ENCODE peak calls at places on chromosomes 12 and 14, in six cellular contexts. One of them, this sample, is unnamed.

GRCh38 chr12:123771261-123771660 is 9.2 kb downstream of the DNAH10 start:
- DNase-seq in activated CD8-positive, alpha-beta memory T cell treated with anti-CD3 and anti-CD28 coated beads, Interleukin-2, amount 50 U/mL, for 4 hours: no peak
- DNase-seq in T-cell: no peak
- DNase-seq in activated naive CD8-positive, alpha-beta T cell treated with anti-CD3 and anti-CD28 coated beads for 36 hours: no peak
- DNase-seq in tibial nerve: no peak
- DNase-seq in PC-3: no peak
- DNase-seq in this sample: no peak

GRCh38 chr14:34437729-34438080 is 24.3 kb downstream of the SPTSSA start:
- DNase-seq in activated CD8-positive, alpha-beta memory T cell treated with anti-CD3 and anti-CD28 coated beads, Interleukin-2, amount 50 U/mL, for 4 hours: no peak
- DNase-seq in T-cell: no peak
- DNase-seq in activated naive CD8-positive, alpha-beta T cell treated with anti-CD3 and anti-CD28 coated beads for 36 hours: no peak
- DNase-seq in tibial nerve: no peak
- DNase-seq in PC-3: no peak
- DNase-seq in this sample: no peak

GRCh38 chr12:77895699-77896098 is 65.0 kb downstream of the NAV3 start:
- DNase-seq in activated CD8-positive, alpha-beta memory T cell treated with anti-CD3 and anti-CD28 coated beads, Interleukin-2, amount 50 U/mL, for 4 hours: no peak
- DNase-seq in T-cell: no peak
- DNase-seq in activated naive CD8-positive, alpha-beta T cell treated with anti-CD3 and anti-CD28 coated beads for 36 hours: no peak
- DNase-seq in tibial nerve: no peak
- DNase-seq in PC-3: no peak
- DNase-seq in this sample: no peak

GRCh38 chr14:60655898-60656754 is 6.8 kb upstream of the SIX1 start:
- DNase-seq in activated CD8-positive, alpha-beta memory T cell treated with anti-CD3 and anti-CD28 coated beads, Interleukin-2, amount 50 U/mL, for 4 hours: no peak
- DNase-seq in T-cell: no peak
- DNase-seq in activated naive CD8-positive, alpha-beta T cell treated with anti-CD3 and anti-CD28 coated beads for 36 hours: no peak
- DNase-seq in tibial nerve: no peak
- DNase-seq in PC-3: no peak
- DNase-seq in this sample: no peak

GRCh38 chr14:29805415-29806123 is 122.1 kb downstream of the PRKD1 start:
- DNase-seq in activated CD8-positive, alpha-beta memory T cell treated with anti-CD3 and anti-CD28 coated beads, Interleukin-2, amount 50 U/mL, for 4 hours: no peak
- DNase-seq in T-cell: no peak
- DNase-seq in activated naive CD8-positive, alpha-beta T cell treated with anti-CD3 and anti-CD28 coated beads for 36 hours: no peak
- DNase-seq in tibial nerve: peak; percentile 44
- DNase-seq in PC-3: peak; percentile 52
- DNase-seq in this sample: no peak

GRCh38 chr14:75249251-75249957 is 29.2 kb upstream of the FOS start:
- DNase-seq in activated CD8-positive, alpha-beta memory T cell treated with anti-CD3 and anti-CD28 coated beads, Interleukin-2, amount 50 U/mL, for 4 hours: peak; percentile 74
- DNase-seq in T-cell: peak; percentile 87
- DNase-seq in activated naive CD8-positive, alpha-beta T cell treated with anti-CD3 and anti-CD28 coated beads for 36 hours: peak; percentile 85
- DNase-seq in tibial nerve: no peak
- DNase-seq in PC-3: peak; percentile 12
- DNase-seq in this sample: peak; percentile 82

GRCh38 chr12:12079291-12079690 is 8.6 kb downstream of the BCL2L14 start:
- DNase-seq in activated CD8-positive, alpha-beta memory T cell treated with anti-CD3 and anti-CD28 coated beads, Interleukin-2, amount 50 U/mL, for 4 hours: no peak
- DNase-seq in T-cell: no peak
- DNase-seq in activated naive CD8-positive, alpha-beta T cell treated with anti-CD3 and anti-CD28 coated beads for 36 hours: no peak
- DNase-seq in tibial nerve: no peak
- DNase-seq in PC-3: no peak
- DNase-seq in this sample: no peak

GRCh38 chr14:33586806-33587205 is 364.1 kb downstream of the EGLN3 start:
- DNase-seq in activated CD8-positive, alpha-beta memory T cell treated with anti-CD3 and anti-CD28 coated beads, Interleukin-2, amount 50 U/mL, for 4 hours: no peak
- DNase-seq in T-cell: no peak
- DNase-seq in activated naive CD8-positive, alpha-beta T cell treated with anti-CD3 and anti-CD28 coated beads for 36 hours: no peak
- DNase-seq in tibial nerve: no peak
- DNase-seq in PC-3: no peak
- DNase-seq in this sample: no peak

GRCh38 chr12:1498199-1498740 is 96.1 kb downstream of the FBXL14 start:
- DNase-seq in activated CD8-positive, alpha-beta memory T cell treated with anti-CD3 and anti-CD28 coated beads, Interleukin-2, amount 50 U/mL, for 4 hours: no peak
- DNase-seq in T-cell: no peak
- DNase-seq in activated naive CD8-positive, alpha-beta T cell treated with anti-CD3 and anti-CD28 coated beads for 36 hours: no peak
- DNase-seq in tibial nerve: no peak
- DNase-seq in PC-3: no peak
- DNase-seq in this sample: no peak

GRCh38 chr12:101173197-101173749 is 36.8 kb downstream of the SLC5A8 start:
- DNase-seq in activated CD8-positive, alpha-beta memory T cell treated with anti-CD3 and anti-CD28 coated beads, Interleukin-2, amount 50 U/mL, for 4 hours: no peak
- DNase-seq in T-cell: no peak
- DNase-seq in activated naive CD8-positive, alpha-beta T cell treated with anti-CD3 and anti-CD28 coated beads for 36 hours: no peak
- DNase-seq in tibial nerve: no peak
- DNase-seq in PC-3: no peak
- DNase-seq in this sample: no peak

GRCh38 chr12:69161835-69162234 is 77.5 kb upstream of the CPSF6 start:
- DNase-seq in activated CD8-positive, alpha-beta memory T cell treated with anti-CD3 and anti-CD28 coated beads, Interleukin-2, amount 50 U/mL, for 4 hours: no peak
- DNase-seq in T-cell: no peak
- DNase-seq in activated naive CD8-positive, alpha-beta T cell treated with anti-CD3 and anti-CD28 coated beads for 36 hours: peak; percentile 55
- DNase-seq in tibial nerve: no peak
- DNase-seq in PC-3: no peak
- DNase-seq in this sample: peak; percentile 62

GRCh38 chr12:29796823-29797263 is 13.1 kb upstream of the TMTC1 start:
- DNase-seq in activated CD8-positive, alpha-beta memory T cell treated with anti-CD3 and anti-CD28 coated beads, Interleukin-2, amount 50 U/mL, for 4 hours: no peak
- DNase-seq in T-cell: no peak
- DNase-seq in activated naive CD8-positive, alpha-beta T cell treated with anti-CD3 and anti-CD28 coated beads for 36 hours: no peak
- DNase-seq in tibial nerve: no peak
- DNase-seq in PC-3: peak; percentile 98
- DNase-seq in this sample: no peak

GRCh38 chr14:60649815-60650381 is 621 bp upstream of the SIX1 start:
- DNase-seq in activated CD8-positive, alpha-beta memory T cell treated with anti-CD3 and anti-CD28 coated beads, Interleukin-2, amount 50 U/mL, for 4 hours: no peak
- DNase-seq in T-cell: no peak
- DNase-seq in activated naive CD8-positive, alpha-beta T cell treated with anti-CD3 and anti-CD28 coated beads for 36 hours: no peak
- DNase-seq in tibial nerve: no peak
- DNase-seq in PC-3: peak; percentile 62
- DNase-seq in this sample: no peak

GRCh38 chr14:73058923-73059311 is 583 bp downstream of the RBM25 start:
- DNase-seq in activated CD8-positive, alpha-beta memory T cell treated with anti-CD3 and anti-CD28 coated beads, Interleukin-2, amount 50 U/mL, for 4 hours: no peak
- DNase-seq in T-cell: no peak
- DNase-seq in activated naive CD8-positive, alpha-beta T cell treated with anti-CD3 and anti-CD28 coated beads for 36 hours: no peak
- DNase-seq in tibial nerve: no peak
- DNase-seq in PC-3: peak; percentile 45
- DNase-seq in this sample: peak; percentile 65

GRCh38 chr12:98456583-98457573 is 58.5 kb upstream of the TMPO start:
- DNase-seq in activated CD8-positive, alpha-beta memory T cell treated with anti-CD3 and anti-CD28 coated beads, Interleukin-2, amount 50 U/mL, for 4 hours: peak; percentile 21
- DNase-seq in T-cell: peak; percentile 8
- DNase-seq in activated naive CD8-positive, alpha-beta T cell treated with anti-CD3 and anti-CD28 coated beads for 36 hours: peak; percentile 53
- DNase-seq in tibial nerve: no peak
- DNase-seq in PC-3: no peak
- DNase-seq in this sample: peak; percentile 41

GRCh38 chr14:106372870-106373657 is 846.7 kb downstream of the TMEM121 start:
- DNase-seq in activated CD8-positive, alpha-beta memory T cell treated with anti-CD3 and anti-CD28 coated beads, Interleukin-2, amount 50 U/mL, for 4 hours: peak; percentile 80
- DNase-seq in T-cell: peak; percentile 80
- DNase-seq in activated naive CD8-positive, alpha-beta T cell treated with anti-CD3 and anti-CD28 coated beads for 36 hours: peak; percentile 85
- DNase-seq in tibial nerve: no peak
- DNase-seq in PC-3: peak; percentile 8
- DNase-seq in this sample: peak; percentile 84

GRCh38 chr14:55721353-55721752 is 141.3 kb downstream of the KTN1 start:
- DNase-seq in activated CD8-positive, alpha-beta memory T cell treated with anti-CD3 and anti-CD28 coated beads, Interleukin-2, amount 50 U/mL, for 4 hours: no peak
- DNase-seq in T-cell: no peak
- DNase-seq in activated naive CD8-positive, alpha-beta T cell treated with anti-CD3 and anti-CD28 coated beads for 36 hours: no peak
- DNase-seq in tibial nerve: no peak
- DNase-seq in PC-3: peak; percentile 93
- DNase-seq in this sample: no peak

GRCh38 chr14:103070971-103071542 is 13.0 kb upstream of the LBHD2 start:
- DNase-seq in activated CD8-positive, alpha-beta memory T cell treated with anti-CD3 and anti-CD28 coated beads, Interleukin-2, amount 50 U/mL, for 4 hours: no peak
- DNase-seq in T-cell: no peak
- DNase-seq in activated naive CD8-positive, alpha-beta T cell treated with anti-CD3 and anti-CD28 coated beads for 36 hours: no peak
- DNase-seq in tibial nerve: no peak
- DNase-seq in PC-3: no peak
- DNase-seq in this sample: no peak

GRCh38 chr12:57146092-57146491 is 1.3 kb downstream of the LRP1-AS start:
- DNase-seq in activated CD8-positive, alpha-beta memory T cell treated with anti-CD3 and anti-CD28 coated beads, Interleukin-2, amount 50 U/mL, for 4 hours: no peak
- DNase-seq in T-cell: no peak
- DNase-seq in activated naive CD8-positive, alpha-beta T cell treated with anti-CD3 and anti-CD28 coated beads for 36 hours: no peak
- DNase-seq in tibial nerve: no peak
- DNase-seq in PC-3: no peak
- DNase-seq in this sample: no peak

GRCh38 chr12:48092606-48093005 is 13.3 kb downstream of the SENP1 start:
- DNase-seq in activated CD8-positive, alpha-beta memory T cell treated with anti-CD3 and anti-CD28 coated beads, Interleukin-2, amount 50 U/mL, for 4 hours: no peak
- DNase-seq in T-cell: no peak
- DNase-seq in activated naive CD8-positive, alpha-beta T cell treated with anti-CD3 and anti-CD28 coated beads for 36 hours: no peak
- DNase-seq in tibial nerve: no peak
- DNase-seq in PC-3: no peak
- DNase-seq in this sample: no peak

GRCh38 chr12:104929926-104930325 is 28.2 kb downstream of the SLC41A2 start:
- DNase-seq in activated CD8-positive, alpha-beta memory T cell treated with anti-CD3 and anti-CD28 coated beads, Interleukin-2, amount 50 U/mL, for 4 hours: no peak
- DNase-seq in T-cell: no peak
- DNase-seq in activated naive CD8-positive, alpha-beta T cell treated with anti-CD3 and anti-CD28 coated beads for 36 hours: no peak
- DNase-seq in tibial nerve: no peak
- DNase-seq in PC-3: no peak
- DNase-seq in this sample: no peak

GRCh38 chr12:91590991-91591987 is 408.7 kb upstream of the DCN start:
- DNase-seq in activated CD8-positive, alpha-beta memory T cell treated with anti-CD3 and anti-CD28 coated beads, Interleukin-2, amount 50 U/mL, for 4 hours: no peak
- DNase-seq in T-cell: no peak
- DNase-seq in activated naive CD8-positive, alpha-beta T cell treated with anti-CD3 and anti-CD28 coated beads for 36 hours: no peak
- DNase-seq in tibial nerve: no peak
- DNase-seq in PC-3: peak; percentile 75
- DNase-seq in this sample: no peak

GRCh38 chr14:96001866-96002510 is 37.2 kb upstream of the C14orf132 start:
- DNase-seq in activated CD8-positive, alpha-beta memory T cell treated with anti-CD3 and anti-CD28 coated beads, Interleukin-2, amount 50 U/mL, for 4 hours: no peak
- DNase-seq in T-cell: no peak
- DNase-seq in activated naive CD8-positive, alpha-beta T cell treated with anti-CD3 and anti-CD28 coated beads for 36 hours: no peak
- DNase-seq in tibial nerve: no peak
- DNase-seq in PC-3: no peak
- DNase-seq in this sample: no peak